ENCODE peak calls at places on chromosomes 11 and 22, in ten cellular contexts. Z is HuH-7; M is activated CD4-positive, alpha-beta T cell treated with anti-CD3 and anti-CD28 coated beads, Interleukin-2, amount 50 U/mL, for 1 hour; T is NCI-H748 treated with DMSO at 0.1 percent for 48 hours; N is stimulated activated CD8-positive, alpha-beta memory T cell treated with anti-CD3 and anti-CD28 coated beads, Interleukin-7, amount 100 ng/mL, for 1 hour; G is stimulated activated CD4-positive, alpha-beta T cell treated with anti-CD3 and anti-CD28 coated beads, Interleukin-1b, Interleukin-23, amount 100 ng/mL, for 4 hours; L is WTC11; U is stimulated activated naive CD4-positive, alpha-beta T cell; K is dorsolateral prefrontal cortex; S is T-helper 2 cell. C is an unnamed sample.

GRCh38 chr11:86222081-86222480 is 22.5 kb upstream of the EED start:
- DNase-seq in Z (no peak), M (no peak), T (no peak), N (no peak), G (no peak), L (no peak), U (no peak), K (no peak), S (no peak), C (no peak)

GRCh38 chr22:21098099-21098671 is 52.4 kb downstream of the LRRC74B start:
- DNase-seq in Z (no peak), M (no peak), T (no peak), N (no peak), G (no peak), L (no peak), U (no peak), K (no peak), S (peak), C (no peak)

GRCh38 chr11:93542753-93543246 is 391 bp downstream of the SMCO4 start:
- DNase-seq in Z (peak), M (no peak), T (no peak), N (no peak), G (peak), L (peak), U (no peak), K (no peak), S (no peak), C (no peak)

GRCh38 chr11:115221461-115222069 is 282.6 kb downstream of the CADM1 start:
- DNase-seq in Z (no peak), M (no peak), T (no peak), N (no peak), G (no peak), L (no peak), U (no peak), K (no peak), S (peak), C (no peak)

GRCh38 chr11:128956401-128957203 is 13.9 kb upstream of the TP53AIP1 start:
- DNase-seq in Z (peak), M (no peak), T (peak), N (no peak), G (no peak), L (no peak), U (no peak), K (no peak), S (peak), C (peak)

GRCh38 chr11:36818410-36818809 is 220.4 kb upstream of the RAG2 start:
- DNase-seq in Z (peak), M (no peak), T (no peak), N (no peak), G (no peak), L (no peak), U (no peak), K (no peak), S (no peak), C (no peak)

GRCh38 chr11:15897211-15897960 is 459.0 kb downstream of the SOX6 start:
- DNase-seq in Z (peak), M (no peak), T (no peak), N (no peak), G (no peak), L (no peak), U (no peak), K (no peak), S (no peak), C (no peak)

GRCh38 chr11:2940930-2941821 is 12.0 kb upstream of the PHLDA2 start:
- DNase-seq in Z (no peak), M (no peak), T (no peak), N (no peak), G (no peak), L (no peak), U (no peak), K (no peak), S (peak), C (no peak)

GRCh38 chr11:103842795-103843194 is 193.6 kb upstream of the DDI1 start:
- DNase-seq in Z (no peak), M (no peak), T (no peak), N (no peak), G (no peak), L (no peak), U (no peak), K (no peak), S (no peak), C (peak)

GRCh38 chr11:73367482-73368024 is 8.6 kb upstream of the RELT start:
- DNase-seq in Z (no peak), M (no peak), T (no peak), N (no peak), G (no peak), L (no peak), U (no peak), K (no peak), S (no peak), C (no peak)

GRCh38 chr11:122365545-122366380 is 249.7 kb upstream of the BLID start:
- DNase-seq in Z (no peak), M (no peak), T (no peak), N (no peak), G (no peak), L (no peak), U (no peak), K (no peak), S (no peak), C (no peak)

GRCh38 chr11:64340671-64341335 is 799 bp downstream of the CCDC88B start:
- DNase-seq in Z (no peak), M (peak), T (no peak), N (peak), G (peak), L (peak), U (peak), K (no peak), S (peak), C (no peak)

GRCh38 chr22:23796461-23796860 is 9.7 kb downstream of the SMARCB1 start:
- DNase-seq in Z (no peak), M (no peak), T (no peak), N (no peak), G (no peak), L (no peak), U (no peak), K (no peak), S (no peak), C (no peak)

GRCh38 chr11:2551131-2551530 is 106.3 kb downstream of the KCNQ1 start:
- DNase-seq in Z (no peak), M (no peak), T (no peak), N (no peak), G (no peak), L (no peak), U (no peak), K (no peak), S (no peak), C (no peak)

GRCh38 chr11:101860694-101861371 is 54.0 kb upstream of the CEP126 start:
- DNase-seq in Z (peak), M (peak), T (peak), N (no peak), G (no peak), L (peak), U (no peak), K (peak), S (peak), C (peak)

GRCh38 chr11:119683783-119684182 is 45.2 kb downstream of the NECTIN1 start:
- DNase-seq in Z (no peak), M (no peak), T (no peak), N (no peak), G (no peak), L (no peak), U (no peak), K (no peak), S (no peak), C (no peak)

GRCh38 chr11:127074151-127074761 is 73.7 kb upstream of the KIRREL3 start:
- DNase-seq in Z (peak), M (no peak), T (no peak), N (no peak), G (no peak), L (peak), U (no peak), K (peak), S (peak), C (peak)

GRCh38 chr11:45658292-45658991 is 7.0 kb downstream of the CHST1 start:
- DNase-seq in Z (no peak), M (no peak), T (no peak), N (no peak), G (no peak), L (peak), U (no peak), K (peak), S (no peak), C (no peak)

C was measured in COR-L47.